ENCODE peak calls at places on chromosomes 1 and 21, in six cellular contexts. P is heart right ventricle; Y is anterior cingulate cortex; V is kidney epithelial cell; R is activated CD4-positive, alpha-beta T cell treated with anti-CD3 and anti-CD28 coated beads, Interleukin-2, amount 50 U/mL, for 48 hours; F is brain microvascular endothelial cell. U is an unnamed sample.

GRCh38 chr1:90616395-90616794 is 100.7 kb downstream of the BARHL2 start:
- DNase-seq in P (no peak), Y (no peak), V (no peak), R (peak; percentile 6), F (peak; percentile 5), U (no peak)

GRCh38 chr1:112536561-112536960 is 27.8 kb downstream of the WNT2B start:
- DNase-seq in P (no peak), Y (no peak), V (no peak), R (no peak), F (peak; percentile 46), U (no peak)

GRCh38 chr1:185969524-185969991 is 235.4 kb downstream of the HMCN1 start:
- DNase-seq in P (no peak), Y (no peak), V (no peak), R (no peak), F (no peak), U (no peak)

GRCh38 chr1:155127672-155128468 is at the start of gene EFNA1:
- DNase-seq in P (peak; percentile 81), Y (peak; percentile 52), V (no peak), R (peak; percentile 53), F (no peak), U (peak; percentile 79)

GRCh38 chr21:45528981-45529784 is 13.1 kb downstream of the SLC19A1 start:
- DNase-seq in P (peak; percentile 3), Y (no peak), V (no peak), R (no peak), F (no peak), U (no peak)

GRCh38 chr1:76262591-76262990 is 188.0 kb downstream of the ST6GALNAC3 start:
- DNase-seq in P (no peak), Y (no peak), V (no peak), R (no peak), F (no peak), U (no peak)

GRCh38 chr1:20174937-20175666 is 10.8 kb upstream of the UBXN10 start:
- DNase-seq in P (no peak), Y (no peak), V (no peak), R (no peak), F (no peak), U (peak; percentile 88)

GRCh38 chr1:156709743-156710489 is 4.5 kb upstream of the CRABP2 start:
- DNase-seq in P (peak; percentile 68), Y (peak; percentile 21), V (no peak), R (no peak), F (no peak), U (peak; percentile 97)

GRCh38 chr1:199490804-199491527 is 536.5 kb upstream of the NR5A2 start:
- DNase-seq in P (no peak), Y (no peak), V (peak; percentile 63), R (no peak), F (peak; percentile 77), U (peak; percentile 1)

GRCh38 chr21:34531399-34531798 is 19.4 kb upstream of the KCNE1 start:
- DNase-seq in P (no peak), Y (no peak), V (no peak), R (no peak), F (no peak), U (no peak)

GRCh38 chr1:6989506-6990159 is 204.4 kb downstream of the CAMTA1 start:
- DNase-seq in P (no peak), Y (no peak), V (no peak), R (no peak), F (no peak), U (no peak)

GRCh38 chr1:155107309-155108283 is 20.1 kb upstream of the EFNA1 start:
- DNase-seq in P (no peak), Y (no peak), V (no peak), R (no peak), F (no peak), U (no peak)

GRCh38 chr1:172895050-172895460 is 155.7 kb downstream of the TNFSF18 start:
- DNase-seq in P (no peak), Y (no peak), V (no peak), R (no peak), F (no peak), U (no peak)

GRCh38 chr21:29504751-29505321 is 206.1 kb downstream of the BACH1 start:
- DNase-seq in P (no peak), Y (no peak), V (peak; percentile 69), R (no peak), F (peak; percentile 78), U (no peak)

GRCh38 chr1:24195874-24196273 is 8.8 kb upstream of the IFNLR1 start:
- DNase-seq in P (no peak), Y (no peak), V (no peak), R (no peak), F (no peak), U (no peak)

GRCh38 chr1:240312872-240313271 is 221.2 kb downstream of the FMN2 start:
- DNase-seq in P (no peak), Y (no peak), V (peak; percentile 55), R (no peak), F (peak; percentile 83), U (peak; percentile 68)

GRCh38 chr21:42461881-42462877 is 33.8 kb downstream of the RSPH1 start:
- DNase-seq in P (no peak), Y (no peak), V (peak; percentile 50), R (no peak), F (no peak), U (no peak)